ENCODE peak calls at places on chromosomes 12 and 14, in four cellular contexts. P is testis, Z is left ventricle myocardium inferior, C is Karpas-422. V is an unnamed sample.

GRCh38 chr12:50240096-50240791 is 43.1 kb downstream of the LIMA1 start:
- DNase-seq in P (no peak), C (no peak), Z (no peak), V (no peak)

GRCh38 chr12:21751517-21751916 is 23.0 kb downstream of the KCNJ8 start:
- DNase-seq in P (no peak), C (no peak), Z (no peak), V (no peak)

GRCh38 chr12:28569698-28570411 is 379.6 kb downstream of the CCDC91 start:
- DNase-seq in P (no peak), Z (no peak), C (no peak), V (no peak)

GRCh38 chr12:94879542-94879941 is 124.0 kb downstream of the NDUFA12 start:
- DNase-seq in C (peak), Z (no peak), P (no peak), V (no peak)

GRCh38 chr12:57169046-57169795 is 21.8 kb upstream of the LRP1-AS start:
- DNase-seq in Z (no peak), C (no peak), P (peak), V (no peak)

GRCh38 chr14:45426685-45427282 is 173.8 kb upstream of the MIS18BP1 start:
- DNase-seq in C (peak), P (no peak), Z (no peak), V (no peak)

GRCh38 chr12:60266381-60266852 is 670.6 kb downstream of the SLC16A7 start:
- DNase-seq in P (no peak), C (no peak), Z (no peak), V (no peak)

GRCh38 chr14:94540031-94540794 is 21.0 kb upstream of the SERPINA4 start:
- DNase-seq in C (no peak), Z (no peak), P (peak), V (peak)

GRCh38 chr12:98579347-98579746 is 14.1 kb upstream of the SLC25A3 start:
- DNase-seq in C (no peak), Z (no peak), P (no peak), V (no peak)

GRCh38 chr12:105274571-105274970 is 38.6 kb upstream of the APPL2 start:
- DNase-seq in P (no peak), Z (no peak), C (no peak), V (peak)

GRCh38 chr12:70540996-70541395 is 96.2 kb downstream of the PTPRB start:
- DNase-seq in Z (no peak), C (no peak), P (no peak), V (no peak)

GRCh38 chr14:64688801-64689200 is 15.4 kb upstream of the PLEKHG3 start:
- DNase-seq in C (no peak), Z (no peak), P (no peak), V (no peak)

GRCh38 chr14:42224053-42224888 is 617.6 kb downstream of the LRFN5 start:
- DNase-seq in C (peak), Z (peak), P (peak), V (peak)

GRCh38 chr14:42228611-42229010 is 621.9 kb downstream of the LRFN5 start:
- DNase-seq in P (no peak), Z (no peak), C (no peak), V (no peak)

DNA sequence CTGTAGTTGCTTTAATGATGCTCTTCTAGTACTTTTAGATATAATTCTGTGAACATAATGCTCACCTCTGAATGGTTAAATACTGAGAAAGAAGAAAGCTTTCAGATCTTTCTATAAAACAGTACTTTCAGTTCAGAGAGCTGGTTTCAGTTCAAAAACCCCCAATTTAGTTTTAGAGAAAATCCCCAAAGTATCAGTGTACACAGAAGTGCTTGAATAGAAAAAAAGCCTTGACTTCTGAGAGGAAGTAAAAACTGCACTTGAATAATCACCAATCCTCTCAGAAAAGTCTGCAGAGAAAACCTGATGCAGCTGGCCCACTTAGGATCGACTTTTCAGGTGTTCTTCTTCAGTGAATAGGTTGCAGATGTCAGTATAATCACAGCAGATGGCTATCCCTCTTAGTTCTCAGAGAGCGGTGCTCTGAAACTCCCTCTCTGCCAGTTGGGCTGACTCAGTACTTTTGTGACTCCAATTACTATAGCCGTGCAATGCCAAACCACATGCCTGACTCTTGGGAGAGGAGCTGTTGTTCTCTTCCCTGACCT is 616.3 kb downstream of the LRFN5 start:
- DNase-seq in C (peak), Z (no peak), P (peak), V (no peak)
- H3K27ac ChIP-seq in C (peak), Z (no peak), P (no peak), V (no peak)

DNA sequence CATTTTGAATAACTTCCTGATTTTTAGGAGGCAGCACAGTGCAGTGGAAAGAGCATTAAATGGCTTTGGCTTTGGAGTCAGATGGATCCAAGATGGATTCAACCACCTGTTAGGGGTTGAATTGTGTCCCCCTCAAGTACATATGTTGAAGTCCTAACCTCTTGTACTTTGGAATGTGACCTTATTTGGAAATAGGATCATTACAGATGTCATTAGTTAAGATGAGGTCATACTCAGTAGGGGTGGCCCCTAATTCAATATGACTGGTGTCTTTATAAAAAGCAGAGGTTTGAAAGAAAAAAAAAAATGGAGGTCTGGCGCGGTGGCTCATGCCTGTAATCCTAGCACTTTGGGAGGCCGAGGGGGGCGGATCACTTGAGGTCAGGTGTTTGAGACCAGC is 18.8 kb downstream of the ATP5MC2 start:
- DNase-seq in P (no peak), Z (no peak), C (no peak), V (no peak)
- H3K27ac ChIP-seq in P (no peak), Z (peak), C (no peak), V (no peak)

GRCh38 chr12:23359975-23360638 is 589.4 kb downstream of the SOX5 start:
- DNase-seq in Z (no peak), C (no peak), P (no peak), V (no peak)

GRCh38 chr12:23356440-23356839 is 593.0 kb downstream of the SOX5 start:
- DNase-seq in Z (no peak), P (no peak), C (no peak), V (no peak)

GRCh38 chr12:23356927-23357708 is 592.4 kb downstream of the SOX5 start:
- DNase-seq in P (no peak), Z (no peak), C (no peak), V (no peak)

GRCh38 chr12:23361971-23362370 is 587.5 kb downstream of the SOX5 start:
- DNase-seq in Z (no peak), P (no peak), C (peak), V (no peak)
- H3K27ac ChIP-seq in Z (no peak), P (no peak), C (no peak), V (no peak)

GRCh38 chr12:93568091-93568490 is 4.4 kb upstream of the SOCS2 start:
- DNase-seq in P (no peak), C (no peak), Z (no peak), V (no peak)

GRCh38 chr12:93567174-93567573 is 5.3 kb upstream of the SOCS2 start:
- DNase-seq in P (no peak), C (no peak), Z (no peak), V (no peak)

GRCh38 chr12:93565760-93566159 is 6.7 kb upstream of the SOCS2 start:
- DNase-seq in P (no peak), Z (no peak), C (no peak), V (no peak)

GRCh38 chr12:93569301-93569655 is 3.2 kb upstream of the SOCS2 start:
- DNase-seq in C (no peak), Z (no peak), P (no peak), V (no peak)

DNA sequence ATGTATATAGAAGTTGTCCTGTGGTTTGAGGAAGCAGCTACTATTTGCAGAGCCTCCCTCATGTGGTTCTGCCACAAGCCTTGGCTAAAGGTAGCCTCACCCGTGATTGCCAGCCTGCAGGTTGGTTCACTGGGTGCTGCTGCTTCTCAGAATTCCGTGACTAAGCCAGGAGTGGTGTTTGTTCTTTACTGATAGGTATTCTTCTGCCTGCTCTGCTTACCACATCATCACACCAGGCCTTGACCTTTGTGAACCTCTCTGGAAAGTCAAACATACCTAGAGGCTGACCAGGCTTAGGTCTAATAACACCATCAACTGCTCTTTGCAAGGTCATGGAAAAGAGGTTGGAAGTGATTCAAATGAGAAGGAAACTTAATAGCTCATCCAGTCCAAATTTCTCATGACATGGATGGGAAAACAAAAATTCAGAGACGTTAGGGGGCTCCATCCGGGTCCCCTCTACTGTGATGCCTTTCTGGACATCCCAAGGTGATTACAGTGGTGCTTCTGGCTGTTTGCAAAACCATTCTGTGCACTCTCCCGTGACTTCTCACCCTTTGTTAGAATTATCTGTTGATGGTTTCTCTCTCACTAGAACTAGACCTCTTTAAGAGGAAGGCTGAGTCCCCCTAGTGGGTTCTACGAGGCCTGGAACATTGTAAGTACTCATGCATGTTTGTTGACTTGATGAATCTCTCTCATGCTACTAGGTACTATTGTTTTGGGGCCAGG is 8.5 kb upstream of the SOCS2 start:
- DNase-seq in P (no peak), C (peak), Z (no peak), V (no peak)
- H3K27ac ChIP-seq in P (no peak), C (no peak), Z (no peak), V (no peak)

GRCh38 chr14:77988096-77988870 is 181.9 kb upstream of the NRXN3 start:
- DNase-seq in C (no peak), P (no peak), Z (no peak), V (peak)

GRCh38 chr14:77991128-77991772 is 178.9 kb upstream of the NRXN3 start:
- DNase-seq in C (peak), Z (no peak), P (no peak), V (no peak)

GRCh38 chr14:77989441-77989891 is 180.7 kb upstream of the NRXN3 start:
- DNase-seq in Z (peak), P (no peak), C (no peak), V (peak)

GRCh38 chr14:77986808-77987207 is 183.4 kb upstream of the NRXN3 start:
- DNase-seq in Z (no peak), C (no peak), P (no peak), V (no peak)

GRCh38 chr14:77988966-77989365 is 181.2 kb upstream of the NRXN3 start:
- DNase-seq in P (no peak), Z (peak), C (no peak), V (peak)
- H3K27ac ChIP-seq in P (no peak), Z (peak), C (no peak), V (peak)

DNA sequence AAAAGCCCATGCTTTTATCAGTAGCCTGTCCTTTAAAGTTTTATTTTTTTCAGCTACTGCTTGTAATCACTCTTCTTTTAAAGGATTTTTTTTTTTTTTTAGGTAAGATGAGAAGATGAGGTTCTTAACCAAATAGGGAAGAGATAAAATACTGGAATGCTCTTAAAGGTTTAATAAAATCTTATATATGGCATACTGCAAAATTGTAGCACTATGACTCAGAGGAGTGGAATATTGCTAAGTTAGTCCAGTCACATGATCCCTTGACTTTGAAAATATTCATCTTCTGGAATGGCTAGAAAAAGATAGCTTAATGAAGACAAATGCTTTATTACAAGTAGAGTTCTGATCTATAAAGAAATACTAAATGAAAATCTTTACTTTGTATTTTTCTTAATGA is 116.6 kb downstream of the NAV3 start:
- DNase-seq in Z (no peak), P (no peak), C (no peak), V (no peak)
- H3K27ac ChIP-seq in Z (no peak), P (no peak), C (no peak), V (no peak)

GRCh38 chr12:12616512-12617275 is 5.0 kb downstream of the CREBL2 start:
- DNase-seq in C (no peak), Z (no peak), P (no peak), V (no peak)
- H3K27ac ChIP-seq in C (no peak), Z (no peak), P (no peak), V (no peak)

V was measured in right cardiac atrium.